ENCODE peak calls at places on chromosomes 1 and 21, in nine cellular contexts. One of them, this sample, is unnamed.

GRCh38 chr1:94095112-94095637 is 25.8 kb downstream of the ABCA4 start:
- DNase-seq in IMR-90: peak; percentile 95
- DNase-seq in cardiac muscle cell: peak; percentile 94
- DNase-seq in cardiac fibroblast: peak; percentile 93
- DNase-seq in A549: no peak
- DNase-seq in H9: no peak
- DNase-seq in gastrocnemius medialis: peak; percentile 72
- DNase-seq in fibroblast of mammary gland: peak; percentile 89
- DNase-seq in lung: no peak
- DNase-seq in this sample: no peak

GRCh38 chr21:27480841-27481261 is 514.0 kb upstream of the ADAMTS5 start:
- DNase-seq in IMR-90: peak; percentile 64
- DNase-seq in cardiac muscle cell: peak; percentile 51
- DNase-seq in cardiac fibroblast: peak; percentile 70
- DNase-seq in A549: no peak
- DNase-seq in H9: no peak
- DNase-seq in gastrocnemius medialis: no peak
- DNase-seq in fibroblast of mammary gland: peak; percentile 63
- DNase-seq in lung: no peak
- DNase-seq in this sample: no peak

GRCh38 chr1:71967670-71968069 is 314.7 kb downstream of the NEGR1 start:
- DNase-seq in IMR-90: no peak
- DNase-seq in cardiac muscle cell: no peak
- DNase-seq in cardiac fibroblast: no peak
- DNase-seq in A549: no peak
- DNase-seq in H9: no peak
- DNase-seq in gastrocnemius medialis: no peak
- DNase-seq in fibroblast of mammary gland: no peak
- DNase-seq in lung: no peak
- DNase-seq in this sample: no peak

GRCh38 chr1:7389786-7390603 is 381.1 kb upstream of the VAMP3 start:
- DNase-seq in IMR-90: no peak
- DNase-seq in cardiac muscle cell: no peak
- DNase-seq in cardiac fibroblast: no peak
- DNase-seq in A549: no peak
- DNase-seq in H9: peak; percentile 22
- DNase-seq in gastrocnemius medialis: no peak
- DNase-seq in fibroblast of mammary gland: no peak
- DNase-seq in lung: peak; percentile 26
- DNase-seq in this sample: no peak

GRCh38 chr1:3453203-3453761 is 1.2 kb upstream of the ARHGEF16 start:
- DNase-seq in IMR-90: peak; percentile 48
- DNase-seq in cardiac muscle cell: peak; percentile 72
- DNase-seq in cardiac fibroblast: peak; percentile 66
- DNase-seq in A549: peak; percentile 68
- DNase-seq in H9: peak; percentile 92
- DNase-seq in gastrocnemius medialis: peak; percentile 62
- DNase-seq in fibroblast of mammary gland: peak; percentile 54
- DNase-seq in lung: peak; percentile 83
- DNase-seq in this sample: peak; percentile 91

GRCh38 chr1:168089326-168089978 is 47.3 kb downstream of the GPR161 start:
- DNase-seq in IMR-90: no peak
- DNase-seq in cardiac muscle cell: no peak
- DNase-seq in cardiac fibroblast: no peak
- DNase-seq in A549: no peak
- DNase-seq in H9: no peak
- DNase-seq in gastrocnemius medialis: no peak
- DNase-seq in fibroblast of mammary gland: no peak
- DNase-seq in lung: no peak
- DNase-seq in this sample: no peak

GRCh38 chr1:47710075-47711071 is 272.5 kb downstream of the FOXD2 start:
- DNase-seq in IMR-90: peak; percentile 37
- DNase-seq in cardiac muscle cell: peak; percentile 62
- DNase-seq in cardiac fibroblast: peak; percentile 59
- DNase-seq in A549: peak; percentile 49
- DNase-seq in H9: peak; percentile 82
- DNase-seq in gastrocnemius medialis: peak; percentile 52
- DNase-seq in fibroblast of mammary gland: peak; percentile 42
- DNase-seq in lung: peak; percentile 69
- DNase-seq in this sample: peak; percentile 94

GRCh38 chr1:202505356-202505755 is 156.9 kb downstream of the PPP1R12B start:
- DNase-seq in IMR-90: peak; percentile 85
- DNase-seq in cardiac muscle cell: peak; percentile 94
- DNase-seq in cardiac fibroblast: peak; percentile 94
- DNase-seq in A549: no peak
- DNase-seq in H9: no peak
- DNase-seq in gastrocnemius medialis: no peak
- DNase-seq in fibroblast of mammary gland: peak; percentile 63
- DNase-seq in lung: no peak
- DNase-seq in this sample: no peak

GRCh38 chr1:27321813-27322568 is at the start of gene TMEM222:
- DNase-seq in IMR-90: peak; percentile 95
- DNase-seq in cardiac muscle cell: peak; percentile 99
- DNase-seq in cardiac fibroblast: peak; percentile 97
- DNase-seq in A549: peak; percentile 95
- DNase-seq in H9: peak; percentile 98
- DNase-seq in gastrocnemius medialis: peak; percentile 95
- DNase-seq in fibroblast of mammary gland: peak; percentile 95
- DNase-seq in lung: peak; percentile 97
- DNase-seq in this sample: peak; percentile 99
- TF ChIP-seq CTCF in IMR-90: peak; percentile 24
- TF ChIP-seq CTCF in cardiac muscle cell: peak; percentile 13
- TF ChIP-seq CTCF in cardiac fibroblast: no peak
- TF ChIP-seq CTCF in A549: no peak
- TF ChIP-seq CTCF in H9: no peak
- TF ChIP-seq CTCF in gastrocnemius medialis: peak; percentile 42
- TF ChIP-seq CTCF in fibroblast of mammary gland: no peak
- TF ChIP-seq CTCF in lung: no peak
- TF ChIP-seq CTCF in this sample: peak; percentile 34

GRCh38 chr1:36369061-36369470 is 16.7 kb downstream of the STK40 start:
- DNase-seq in IMR-90: peak; percentile 60
- DNase-seq in cardiac muscle cell: peak; percentile 75
- DNase-seq in cardiac fibroblast: peak; percentile 76
- DNase-seq in A549: peak; percentile 52
- DNase-seq in H9: peak; percentile 86
- DNase-seq in gastrocnemius medialis: peak; percentile 63
- DNase-seq in fibroblast of mammary gland: peak; percentile 63
- DNase-seq in lung: peak; percentile 83
- DNase-seq in this sample: peak; percentile 87

GRCh38 chr1:36367067-36367466 is 18.7 kb downstream of the STK40 start:
- DNase-seq in IMR-90: no peak
- DNase-seq in cardiac muscle cell: no peak
- DNase-seq in cardiac fibroblast: no peak
- DNase-seq in A549: no peak
- DNase-seq in H9: no peak
- DNase-seq in gastrocnemius medialis: no peak
- DNase-seq in fibroblast of mammary gland: no peak
- DNase-seq in lung: no peak
- DNase-seq in this sample: peak; percentile 31

GRCh38 chr1:36365310-36365895 is 20.3 kb downstream of the STK40 start:
- DNase-seq in IMR-90: peak; percentile 67
- DNase-seq in cardiac muscle cell: peak; percentile 74
- DNase-seq in cardiac fibroblast: peak; percentile 74
- DNase-seq in A549: no peak
- DNase-seq in H9: no peak
- DNase-seq in gastrocnemius medialis: peak; percentile 71
- DNase-seq in fibroblast of mammary gland: peak; percentile 86
- DNase-seq in lung: no peak
- DNase-seq in this sample: no peak

GRCh38 chr1:36367798-36368197 is 17.9 kb downstream of the STK40 start:
- DNase-seq in IMR-90: no peak
- DNase-seq in cardiac muscle cell: no peak
- DNase-seq in cardiac fibroblast: no peak
- DNase-seq in A549: no peak
- DNase-seq in H9: no peak
- DNase-seq in gastrocnemius medialis: no peak
- DNase-seq in fibroblast of mammary gland: no peak
- DNase-seq in lung: no peak
- DNase-seq in this sample: no peak

DNA sequence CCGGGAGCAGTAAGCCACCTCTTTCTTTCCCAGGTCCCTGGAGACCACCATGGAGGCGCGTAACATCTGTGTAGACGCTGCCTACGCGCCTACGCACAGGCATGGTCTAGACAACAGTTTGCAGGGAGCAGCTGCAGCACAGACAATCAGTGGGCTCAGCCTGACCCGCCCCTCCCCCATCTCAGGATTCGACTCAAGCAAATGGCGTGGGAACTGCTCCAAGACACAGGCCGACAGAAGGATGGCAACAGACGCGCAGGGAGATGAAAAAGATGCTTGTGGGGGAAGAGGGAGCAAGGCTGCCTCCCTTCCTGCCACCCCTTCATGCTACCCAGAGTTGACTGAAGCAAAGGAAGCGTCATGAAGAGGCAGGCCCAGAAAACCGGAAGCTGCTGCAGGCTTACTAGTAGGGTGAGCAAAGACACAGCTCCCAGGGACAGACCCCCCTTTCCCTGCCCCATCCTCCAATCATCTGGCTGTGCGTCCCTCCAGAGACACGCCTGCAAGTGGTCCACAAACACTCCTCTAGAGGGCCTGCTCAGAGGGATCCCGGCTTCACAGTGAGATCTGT is 19.5 kb downstream of the STK40 start:
- DNase-seq in IMR-90: peak; percentile 75
- DNase-seq in cardiac muscle cell: peak; percentile 82
- DNase-seq in cardiac fibroblast: peak; percentile 68
- DNase-seq in A549: no peak
- DNase-seq in H9: peak; percentile 71
- DNase-seq in gastrocnemius medialis: no peak
- DNase-seq in fibroblast of mammary gland: peak; percentile 64
- DNase-seq in lung: peak; percentile 39
- DNase-seq in this sample: no peak
- TF ChIP-seq CTCF in IMR-90: peak; percentile 20
- TF ChIP-seq CTCF in cardiac muscle cell: peak; percentile 24
- TF ChIP-seq CTCF in cardiac fibroblast: no peak
- TF ChIP-seq CTCF in A549: no peak
- TF ChIP-seq CTCF in H9: no peak
- TF ChIP-seq CTCF in gastrocnemius medialis: no peak
- TF ChIP-seq CTCF in fibroblast of mammary gland: no peak
- TF ChIP-seq CTCF in lung: no peak
- TF ChIP-seq CTCF in this sample: no peak

GRCh38 chr1:41751804-41752513 is 166.8 kb downstream of the HIVEP3 start:
- DNase-seq in IMR-90: peak; percentile 92
- DNase-seq in cardiac muscle cell: peak; percentile 65
- DNase-seq in cardiac fibroblast: peak; percentile 83
- DNase-seq in A549: no peak
- DNase-seq in H9: no peak
- DNase-seq in gastrocnemius medialis: no peak
- DNase-seq in fibroblast of mammary gland: peak; percentile 89
- DNase-seq in lung: no peak
- DNase-seq in this sample: no peak

GRCh38 chr1:41758490-41758889 is 160.2 kb downstream of the HIVEP3 start:
- DNase-seq in IMR-90: no peak
- DNase-seq in cardiac muscle cell: peak; percentile 71
- DNase-seq in cardiac fibroblast: peak; percentile 62
- DNase-seq in A549: no peak
- DNase-seq in H9: no peak
- DNase-seq in gastrocnemius medialis: no peak
- DNase-seq in fibroblast of mammary gland: peak; percentile 80
- DNase-seq in lung: no peak
- DNase-seq in this sample: no peak

GRCh38 chr1:41752514-41753170 is 166.1 kb downstream of the HIVEP3 start:
- DNase-seq in IMR-90: no peak
- DNase-seq in cardiac muscle cell: no peak
- DNase-seq in cardiac fibroblast: no peak
- DNase-seq in A549: no peak
- DNase-seq in H9: no peak
- DNase-seq in gastrocnemius medialis: no peak
- DNase-seq in fibroblast of mammary gland: no peak
- DNase-seq in lung: no peak
- DNase-seq in this sample: no peak

GRCh38 chr1:41749992-41750745 is 168.6 kb downstream of the HIVEP3 start:
- DNase-seq in IMR-90: no peak
- DNase-seq in cardiac muscle cell: no peak
- DNase-seq in cardiac fibroblast: no peak
- DNase-seq in A549: no peak
- DNase-seq in H9: no peak
- DNase-seq in gastrocnemius medialis: no peak
- DNase-seq in fibroblast of mammary gland: no peak
- DNase-seq in lung: no peak
- DNase-seq in this sample: no peak

GRCh38 chr1:41754540-41754939 is 164.2 kb downstream of the HIVEP3 start:
- DNase-seq in IMR-90: no peak
- DNase-seq in cardiac muscle cell: no peak
- DNase-seq in cardiac fibroblast: no peak
- DNase-seq in A549: no peak
- DNase-seq in H9: no peak
- DNase-seq in gastrocnemius medialis: no peak
- DNase-seq in fibroblast of mammary gland: no peak
- DNase-seq in lung: no peak
- DNase-seq in this sample: no peak
- TF ChIP-seq CTCF in IMR-90: no peak
- TF ChIP-seq CTCF in cardiac muscle cell: peak; percentile 2
- TF ChIP-seq CTCF in cardiac fibroblast: no peak
- TF ChIP-seq CTCF in A549: peak; percentile 14
- TF ChIP-seq CTCF in H9: peak; percentile 52
- TF ChIP-seq CTCF in gastrocnemius medialis: no peak
- TF ChIP-seq CTCF in fibroblast of mammary gland: peak; percentile 2
- TF ChIP-seq CTCF in lung: no peak
- TF ChIP-seq CTCF in this sample: no peak

GRCh38 chr1:60981357-60981756 is 101.0 kb upstream of the NFIA start:
- DNase-seq in IMR-90: no peak
- DNase-seq in cardiac muscle cell: no peak
- DNase-seq in cardiac fibroblast: no peak
- DNase-seq in A549: no peak
- DNase-seq in H9: no peak
- DNase-seq in gastrocnemius medialis: no peak
- DNase-seq in fibroblast of mammary gland: no peak
- DNase-seq in lung: no peak
- DNase-seq in this sample: no peak

GRCh38 chr1:60977661-60978060 is 104.7 kb upstream of the NFIA start:
- DNase-seq in IMR-90: no peak
- DNase-seq in cardiac muscle cell: no peak
- DNase-seq in cardiac fibroblast: no peak
- DNase-seq in A549: no peak
- DNase-seq in H9: no peak
- DNase-seq in gastrocnemius medialis: no peak
- DNase-seq in fibroblast of mammary gland: no peak
- DNase-seq in lung: no peak
- DNase-seq in this sample: no peak

GRCh38 chr1:60982539-60982938 is 99.8 kb upstream of the NFIA start:
- DNase-seq in IMR-90: no peak
- DNase-seq in cardiac muscle cell: no peak
- DNase-seq in cardiac fibroblast: no peak
- DNase-seq in A549: no peak
- DNase-seq in H9: no peak
- DNase-seq in gastrocnemius medialis: no peak
- DNase-seq in fibroblast of mammary gland: no peak
- DNase-seq in lung: no peak
- DNase-seq in this sample: no peak

GRCh38 chr1:60974973-60975372 is 107.4 kb upstream of the NFIA start:
- DNase-seq in IMR-90: no peak
- DNase-seq in cardiac muscle cell: no peak
- DNase-seq in cardiac fibroblast: no peak
- DNase-seq in A549: no peak
- DNase-seq in H9: no peak
- DNase-seq in gastrocnemius medialis: no peak
- DNase-seq in fibroblast of mammary gland: no peak
- DNase-seq in lung: no peak
- DNase-seq in this sample: no peak

DNA sequence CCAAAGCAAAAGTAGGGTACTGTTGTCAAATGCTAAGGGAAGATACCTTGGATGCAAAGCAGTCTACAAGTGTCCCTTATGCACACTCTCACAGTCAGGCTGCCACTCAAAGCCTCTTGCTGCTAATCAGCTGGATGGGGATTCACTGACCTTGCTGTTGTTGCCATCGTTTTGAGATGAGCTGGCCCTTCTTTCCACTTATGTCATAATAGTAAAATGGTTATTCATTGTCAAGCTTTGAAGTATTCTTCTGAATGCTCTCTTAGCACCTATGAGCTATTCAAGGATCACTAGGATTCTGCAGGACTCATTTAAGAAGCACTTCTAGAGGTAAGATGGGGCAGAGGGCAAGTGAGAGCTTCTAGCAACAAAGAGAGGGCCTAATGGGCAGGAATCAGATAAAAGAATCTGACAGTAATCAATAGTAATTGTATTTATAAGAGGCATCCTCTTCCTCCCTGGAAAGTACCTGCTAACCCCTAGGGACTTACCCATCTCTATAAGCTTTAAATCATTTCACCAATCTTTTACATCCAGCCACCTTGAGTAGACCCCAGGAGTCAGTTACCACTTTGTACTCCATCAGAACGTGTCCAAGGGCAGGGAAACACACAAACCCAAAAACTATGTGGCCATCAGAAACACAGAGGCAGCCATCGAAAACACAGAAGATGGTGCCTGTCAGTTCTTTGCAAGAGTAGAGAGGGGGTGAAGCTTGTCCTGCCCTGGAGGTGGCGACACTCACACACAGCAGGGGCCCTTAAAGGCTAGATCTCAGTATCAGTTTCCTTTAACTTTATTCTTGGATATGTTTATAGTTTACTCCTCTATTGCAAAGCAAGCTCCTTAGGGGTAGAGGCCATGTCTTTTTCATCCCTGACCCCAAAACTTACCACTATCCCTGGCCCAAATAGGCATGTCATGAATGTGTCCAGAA is 103.7 kb upstream of the NFIA start:
- DNase-seq in IMR-90: peak; percentile 50
- DNase-seq in cardiac muscle cell: peak; percentile 74
- DNase-seq in cardiac fibroblast: peak; percentile 65
- DNase-seq in A549: peak; percentile 43
- DNase-seq in H9: peak; percentile 46
- DNase-seq in gastrocnemius medialis: peak; percentile 39
- DNase-seq in fibroblast of mammary gland: peak; percentile 62
- DNase-seq in lung: peak; percentile 39
- DNase-seq in this sample: peak; percentile 25
- TF ChIP-seq CTCF in IMR-90: peak; percentile 72
- TF ChIP-seq CTCF in cardiac muscle cell: peak; percentile 79
- TF ChIP-seq CTCF in cardiac fibroblast: peak; percentile 67
- TF ChIP-seq CTCF in A549: peak; percentile 56
- TF ChIP-seq CTCF in H9: peak; percentile 65
- TF ChIP-seq CTCF in gastrocnemius medialis: peak; percentile 49
- TF ChIP-seq CTCF in fibroblast of mammary gland: peak; percentile 86
- TF ChIP-seq CTCF in lung: peak; percentile 34
- TF ChIP-seq CTCF in this sample: no peak